ENCODE peak calls at places on chromosomes 11 and 22, in ten cellular contexts. G is GM23338, B is transverse colon, N is spleen, R is breast epithelium, S is prostate gland, F is stomach, D is K562, T is Panc1, O is HCT116. H is an unnamed sample. For H3K36me3, the result is how much of the 10 kb centered on the place peaks cover.

GRCh38 chr11:36469063-36469462 is 41.0 kb downstream of the TRAF6 start:
- DNase-seq in G (peak), B (no peak), N (no peak), R (no peak), S (no peak), F (no peak), D (peak), T (no peak), O (no peak), H (no peak)

GRCh38 chr11:26017322-26017860 is 314.5 kb upstream of the ANO3 start:
- DNase-seq in G (no peak), B (no peak), N (no peak), R (no peak), S (no peak), F (no peak), D (no peak), T (no peak), O (no peak), H (no peak)

GRCh38 chr11:121426476-121427454 is 25.3 kb upstream of the SORL1 start:
- DNase-seq in G (peak), B (peak), N (peak), R (no peak), S (no peak), F (peak), D (peak), T (no peak), O (peak), H (peak)

GRCh38 chr11:118401880-118402590 is 629 bp downstream of the ATP5MG start:
- DNase-seq in G (peak), B (no peak), N (no peak), R (no peak), S (no peak), F (no peak), D (no peak), T (no peak), O (no peak), H (no peak)

GRCh38 chr11:68214173-68215086 is 1.3 kb upstream of the KMT5B start:
- DNase-seq in G (peak), B (peak), N (peak), R (peak), S (no peak), F (no peak), D (no peak), T (no peak), O (no peak), H (no peak)

GRCh38 chr11:47186076-47186936 is at the start of gene PACSIN3:
- DNase-seq in G (peak), B (peak), N (peak), R (no peak), S (no peak), F (peak), D (peak), T (no peak), O (no peak), H (peak)

GRCh38 chr22:21449531-21450319 is 17.5 kb upstream of the TMEM191C start:
- DNase-seq in G (no peak), B (no peak), N (peak), R (no peak), S (peak), F (peak), D (no peak), T (no peak), O (no peak), H (peak)

GRCh38 chr11:119509277-119509841 is 86.4 kb upstream of the THY1 start:
- DNase-seq in G (no peak), B (no peak), N (no peak), R (no peak), S (no peak), F (no peak), D (no peak), T (no peak), O (no peak), H (no peak)

GRCh38 chr11:15339302-15339701 is 224.6 kb downstream of the INSC start:
- DNase-seq in G (no peak), B (no peak), N (no peak), R (no peak), S (no peak), F (no peak), D (no peak), T (no peak), O (no peak), H (no peak)

GRCh38 chr11:6926208-6927029 is at the start of gene ZNF215:
- DNase-seq in G (peak), B (peak), N (peak), R (peak), S (peak), F (peak), D (peak), T (peak), O (peak), H (peak)

GRCh38 chr11:71095294-71095850 is 157.0 kb downstream of the SHANK2 start:
- DNase-seq in G (no peak), B (no peak), N (no peak), R (no peak), S (no peak), F (no peak), D (no peak), T (no peak), O (no peak), H (no peak)

GRCh38 chr11:19728436-19728835 is 15.8 kb downstream of the NAV2 start:
- DNase-seq in G (no peak), B (no peak), N (no peak), R (no peak), S (no peak), F (no peak), D (no peak), T (no peak), O (no peak), H (no peak)

GRCh38 chr22:29205598-29206371 is at the start of gene EMID1:
- DNase-seq in G (peak), B (peak), N (peak), R (no peak), S (no peak), F (peak), D (peak), T (no peak), O (no peak), H (peak)

GRCh38 chr11:124762077-124762623 is at the start of gene ESAM:
- DNase-seq in G (peak), B (peak), N (peak), R (no peak), S (no peak), F (peak), D (peak), T (no peak), O (no peak), H (no peak)

GRCh38 chr11:59560290-59560701 is 49.0 kb downstream of the OR4D9 start:
- DNase-seq in G (peak), B (peak), N (no peak), R (peak), S (peak), F (peak), D (peak), T (no peak), O (peak), H (peak)

GRCh38 chr11:637333-637592 is 194 bp downstream of the DRD4 start:
- DNase-seq in G (no peak), B (no peak), N (no peak), R (no peak), S (no peak), F (no peak), D (no peak), T (no peak), O (no peak), H (no peak)

GRCh38 chr11:79973701-79974626 is 533.1 kb upstream of the TENM4 start:
- DNase-seq in G (peak), B (no peak), N (no peak), R (no peak), S (no peak), F (no peak), D (no peak), T (no peak), O (no peak), H (no peak)

GRCh38 chr22:37312549-37313183 is 30.4 kb downstream of the CYTH4 start:
- DNase-seq in G (no peak), B (no peak), N (peak), R (no peak), S (no peak), F (no peak), D (no peak), T (no peak), O (no peak), H (no peak)

GRCh38 chr11:127383026-127383425 is 382.5 kb upstream of the KIRREL3 start:
- DNase-seq in G (no peak), B (no peak), N (no peak), R (no peak), S (no peak), F (no peak), D (no peak), T (no peak), O (no peak), H (no peak)

GRCh38 chr11:116162541-116163230 is 610.1 kb downstream of the BUD13 start:
- DNase-seq in G (peak), B (no peak), N (no peak), R (no peak), S (no peak), F (no peak), D (no peak), T (no peak), O (no peak), H (no peak)

GRCh38 chr11:8408151-8408930 is 144.7 kb upstream of the LMO1 start:
- DNase-seq in G (no peak), B (no peak), N (no peak), R (no peak), S (no peak), F (no peak), D (no peak), T (no peak), O (no peak), H (no peak)

GRCh38 chr11:124798991-124799383 is 1.2 kb downstream of the MSANTD2 start:
- DNase-seq in G (peak), B (peak), N (no peak), R (no peak), S (no peak), F (no peak), D (peak), T (no peak), O (no peak), H (no peak)

GRCh38 chr22:49398646-49399045 is 429.0 kb downstream of the BRD1 start:
- DNase-seq in G (no peak), B (no peak), N (peak), R (no peak), S (peak), F (peak), D (no peak), T (no peak), O (no peak), H (no peak)

GRCh38 chr11:95345651-95346050 is 114.6 kb upstream of the SESN3 start:
- DNase-seq in G (no peak), B (no peak), N (no peak), R (no peak), S (no peak), F (no peak), D (no peak), T (no peak), O (no peak), H (no peak)

GRCh38 chr11:58494096-58494495 is 13.8 kb downstream of the OR5B21 start:
- DNase-seq in G (no peak), B (no peak), N (no peak), R (no peak), S (no peak), F (no peak), D (no peak), T (no peak), O (no peak), H (no peak)

GRCh38 chr11:69479591-69480271 is 1.7 kb upstream of the LINC01488 start:
- DNase-seq in G (no peak), B (peak), N (peak), R (no peak), S (peak), F (peak), D (no peak), T (no peak), O (no peak), H (no peak)

GRCh38 chr11:134132808-134133207 is 63.9 kb downstream of the JAM3 start:
- DNase-seq in G (no peak), B (no peak), N (no peak), R (no peak), S (no peak), F (no peak), D (no peak), T (no peak), O (no peak), H (no peak)

GRCh38 chr11:112087212-112087611 is 539 bp downstream of the SDHD start:
- DNase-seq in G (peak), B (no peak), N (no peak), R (no peak), S (no peak), F (no peak), D (peak), T (no peak), O (no peak), H (no peak)

GRCh38 chr11:35034401-35034800 is 104.6 kb upstream of the CD44 start:
- DNase-seq in G (no peak), B (no peak), N (no peak), R (no peak), S (no peak), F (no peak), D (no peak), T (no peak), O (no peak), H (no peak)

GRCh38 chr11:35033011-35033410 is 106.0 kb upstream of the CD44 start:
- DNase-seq in G (no peak), B (no peak), N (no peak), R (no peak), S (no peak), F (no peak), D (no peak), T (no peak), O (no peak), H (no peak)

GRCh38 chr11:35038211-35038930 is 100.6 kb upstream of the CD44 start:
- DNase-seq in G (no peak), B (no peak), N (no peak), R (no peak), S (no peak), F (no peak), D (peak), T (no peak), O (no peak), H (no peak)

GRCh38 chr11:35036642-35037041 is 102.3 kb upstream of the CD44 start:
- DNase-seq in G (no peak), B (no peak), N (no peak), R (no peak), S (no peak), F (no peak), D (peak), T (no peak), O (no peak), H (no peak)

GRCh38 chr11:35035894-35036408 is 103.0 kb upstream of the CD44 start:
- DNase-seq in G (no peak), B (no peak), N (no peak), R (no peak), S (no peak), F (no peak), D (peak), T (no peak), O (no peak), H (no peak)
- TF ChIP-seq POLR2AphosphoS5 in G (no peak), B (no peak), N (no peak), R (no peak), S (no peak), F (no peak), D (no peak), T (no peak), O (no peak), H (no peak)

DNA sequence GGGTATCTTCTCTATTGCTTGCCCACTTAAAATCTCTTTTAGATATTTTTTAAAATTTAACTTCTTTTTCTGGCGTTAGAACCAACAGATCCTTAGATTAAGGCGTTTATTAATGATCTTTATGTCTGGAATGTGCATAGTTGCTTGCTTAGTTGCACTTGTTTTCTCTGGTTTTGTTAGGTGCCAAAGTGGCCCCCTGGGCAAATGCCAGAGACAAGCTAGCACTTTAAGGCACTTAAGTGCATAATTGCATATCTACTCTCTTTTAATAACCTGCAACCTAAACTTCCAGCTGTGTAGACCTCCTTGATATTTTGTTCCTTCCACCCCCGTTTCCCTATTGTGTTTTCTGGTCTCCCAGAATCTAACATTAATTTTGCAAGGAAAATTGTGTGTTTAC is 3.3 kb downstream of the RBM4 start:
- DNase-seq in G (no peak), B (no peak), N (no peak), R (no peak), S (no peak), F (no peak), D (no peak), T (no peak), O (no peak), H (no peak)
- H3K36me3 ChIP-seq in G (half or more), B (half or more), N (under half), R (under half), S (under half), F (half or more), D (half or more), T (half or more), O (half or more), H (under half)

DNA sequence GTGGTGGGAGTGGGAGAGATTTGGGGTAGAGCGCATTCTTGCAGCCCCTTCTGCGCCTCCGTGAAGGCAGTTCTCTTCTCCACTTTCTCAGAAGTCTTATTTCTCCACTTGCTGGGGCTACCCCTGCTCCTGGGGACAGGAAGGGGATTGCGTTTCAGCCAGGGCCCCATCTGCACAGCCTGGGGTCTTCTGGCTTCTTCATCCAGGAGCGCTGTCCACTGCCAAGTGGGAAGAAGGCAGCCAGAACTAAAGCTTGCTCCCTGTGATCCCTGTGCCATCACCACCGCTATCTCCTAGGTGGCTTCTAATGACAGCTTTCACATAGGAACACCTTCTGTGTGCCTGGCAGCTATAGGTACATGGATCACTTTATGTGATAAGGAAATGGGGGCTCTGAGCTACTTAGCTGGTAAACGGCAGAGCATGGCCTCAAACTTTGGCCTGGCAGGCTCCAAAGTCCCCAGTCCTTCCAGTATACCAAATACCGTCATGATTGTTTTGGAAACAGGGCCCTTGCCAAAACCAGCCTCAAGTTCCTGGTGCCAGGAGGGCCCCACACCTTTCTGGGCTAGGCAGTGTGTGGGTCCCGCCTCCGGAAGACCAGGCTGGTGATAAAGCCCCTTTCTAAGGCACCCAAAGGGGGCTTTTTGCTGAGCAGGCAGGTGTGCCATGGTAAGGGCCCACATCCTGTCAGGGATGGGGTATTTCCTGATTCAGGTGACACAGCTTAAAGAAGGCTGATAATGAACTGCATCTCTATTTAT is 60.4 kb upstream of the PAX6 start:
- DNase-seq in G (no peak), B (no peak), N (no peak), R (no peak), S (no peak), F (no peak), D (no peak), T (no peak), O (no peak), H (no peak)
- TF ChIP-seq CTCF in G (no peak), B (no peak), N (no peak), R (no peak), S (no peak), F (no peak), D (no peak), T (peak), O (no peak), H (no peak)

GRCh38 chr11:65133724-65134123 is 595 bp downstream of the SYVN1 start:
- DNase-seq in G (no peak), B (no peak), N (no peak), R (no peak), S (no peak), F (peak), D (no peak), T (no peak), O (no peak), H (peak)

GRCh38 chr11:65131895-65132237 is 2.5 kb downstream of the SYVN1 start:
- DNase-seq in G (no peak), B (no peak), N (peak), R (no peak), S (no peak), F (no peak), D (no peak), T (no peak), O (no peak), H (no peak)

GRCh38 chr11:65132988-65133700 is 1.2 kb downstream of the SYVN1 start:
- DNase-seq in G (peak), B (peak), N (peak), R (peak), S (no peak), F (peak), D (peak), T (no peak), O (peak), H (peak)

GRCh38 chr11:65131417-65131776 is 2.9 kb downstream of the SYVN1 start:
- DNase-seq in G (no peak), B (no peak), N (no peak), R (no peak), S (no peak), F (no peak), D (no peak), T (no peak), O (no peak), H (no peak)

DNA sequence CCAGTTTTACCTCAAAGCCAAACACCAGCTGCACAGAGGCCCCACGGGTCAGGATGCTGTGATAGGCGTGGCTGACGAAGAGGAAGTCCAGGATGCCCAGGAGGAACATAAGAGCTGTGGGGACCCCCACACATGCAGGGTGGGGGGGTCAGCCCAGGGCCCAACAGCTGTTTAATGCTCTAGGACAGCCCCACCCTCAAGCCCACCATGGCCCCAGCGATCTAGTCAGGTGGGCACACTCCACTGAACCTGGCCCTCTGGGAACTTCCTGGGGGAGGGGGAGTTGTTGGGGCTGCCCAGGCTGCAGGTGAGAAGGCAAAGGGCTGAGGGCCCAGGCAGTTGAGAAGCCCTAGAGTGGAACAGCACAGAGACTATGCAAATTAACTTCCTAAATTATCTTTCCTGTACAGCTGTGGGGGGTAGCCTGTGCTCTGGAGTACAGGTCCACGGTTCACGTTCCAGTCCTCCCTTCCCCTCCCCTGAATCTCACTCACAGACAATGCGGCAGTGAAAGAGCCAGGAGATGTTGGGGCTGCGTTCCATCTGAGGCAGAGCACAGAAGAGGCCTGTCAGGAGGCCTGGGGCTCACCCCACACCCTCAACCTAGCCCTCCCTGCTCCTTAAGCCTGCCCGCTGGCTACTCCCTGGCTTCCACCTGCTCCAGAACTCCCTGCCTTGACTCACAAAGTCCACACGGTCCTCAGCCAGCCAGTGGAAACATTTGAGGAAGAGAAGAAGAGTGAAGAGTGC is 1.9 kb downstream of the SYVN1 start:
- DNase-seq in G (no peak), B (no peak), N (peak), R (no peak), S (no peak), F (no peak), D (peak), T (no peak), O (no peak), H (peak)
- TF ChIP-seq POLR2AphosphoS5 in G (no peak), B (no peak), N (peak), R (no peak), S (no peak), F (no peak), D (no peak), T (no peak), O (no peak), H (no peak)